ENCODE peak calls at places on chromosomes 1 and 21, in six cellular contexts. B is choroid plexus epithelial cell, Y is cardiac muscle cell, V is kidney epithelial cell, W is heart left ventricle, U is fibroblast of the aortic adventitia. G is an unnamed sample.

GRCh38 chr1:30313176-30313575 is 410.2 kb downstream of the MATN1 start:
- DNase-seq in B (no peak), Y (no peak), V (no peak), W (no peak), U (no peak), G (no peak)

GRCh38 chr1:208349679-208350330 is 105.6 kb upstream of the PLXNA2 start:
- DNase-seq in B (no peak), Y (no peak), V (no peak), W (no peak), U (no peak), G (no peak)

GRCh38 chr1:111904478-111905218 is 84.8 kb downstream of the KCND3 start:
- DNase-seq in B (no peak), Y (no peak), V (no peak), W (no peak), U (no peak), G (no peak)

GRCh38 chr1:197725044-197725443 is 50.2 kb downstream of the DENND1B start:
- DNase-seq in B (peak), Y (peak), V (no peak), W (no peak), U (peak), G (peak)

GRCh38 chr1:104699433-104699832 is 949.7 kb downstream of the AMY1C start:
- DNase-seq in B (no peak), Y (no peak), V (no peak), W (no peak), U (no peak), G (no peak)

GRCh38 chr1:17849216-17849615 is 94.1 kb downstream of the ACTL8 start:
- DNase-seq in B (peak), Y (peak), V (no peak), W (no peak), U (peak), G (no peak)

GRCh38 chr1:79323240-79324025 is 316.9 kb upstream of the ADGRL4 start:
- DNase-seq in B (peak), Y (peak), V (peak), W (no peak), U (peak), G (peak)

GRCh38 chr1:232307299-232307698 is 322.6 kb downstream of the SIPA1L2 start:
- DNase-seq in B (no peak), Y (no peak), V (no peak), W (no peak), U (no peak), G (no peak)

GRCh38 chr1:96521994-96522760 is 199.4 kb upstream of the PTBP2 start:
- DNase-seq in B (peak), Y (no peak), V (no peak), W (no peak), U (peak), G (peak)

GRCh38 chr1:101136739-101137138 is 100.1 kb upstream of the S1PR1 start:
- DNase-seq in B (peak), Y (peak), V (no peak), W (no peak), U (peak), G (peak)

GRCh38 chr1:152244576-152244975 is 20.6 kb upstream of the HRNR start:
- DNase-seq in B (no peak), Y (no peak), V (no peak), W (no peak), U (no peak), G (no peak)

GRCh38 chr1:116861137-116861536 is 48.6 kb upstream of the PTGFRN start:
- DNase-seq in B (no peak), Y (no peak), V (no peak), W (no peak), U (no peak), G (no peak)

GRCh38 chr1:178578541-178578940 is 65.6 kb downstream of the TEX35 start:
- DNase-seq in B (no peak), Y (no peak), V (no peak), W (no peak), U (no peak), G (no peak)

GRCh38 chr1:116203936-116204335 is 92.7 kb downstream of the MAB21L3 start:
- DNase-seq in B (peak), Y (no peak), V (no peak), W (no peak), U (no peak), G (no peak)

GRCh38 chr1:25744140-25744581 is 55.8 kb upstream of the SELENON start:
- DNase-seq in B (peak), Y (peak), V (no peak), W (peak), U (peak), G (peak)

GRCh38 chr1:42657981-42658879 is at the start of gene PPIH:
- DNase-seq in B (peak), Y (peak), V (peak), W (peak), U (peak), G (peak)
- TF ChIP-seq CTCF in B (peak), Y (no peak), V (peak), W (peak), U (peak), G (peak)

GRCh38 chr1:31394628-31395193 is 18.3 kb upstream of the SERINC2 start:
- DNase-seq in B (peak), Y (peak), V (peak), W (peak), U (peak), G (peak)
- H3K4me3 ChIP-seq in B (peak), Y (peak), V (peak), W (peak), U (peak), G (peak)

GRCh38 chr1:66752000-66752592 is at the start of gene DYNLT5:
- DNase-seq in B (peak), Y (peak), V (no peak), W (peak), U (peak), G (peak)
- TF ChIP-seq CTCF in B (peak), Y (peak), V (peak), W (peak), U (peak), G (peak)

GRCh38 chr21:43751955-43752591 is 24.0 kb downstream of the CSTB start:
- DNase-seq in B (no peak), Y (no peak), V (no peak), W (no peak), U (no peak), G (no peak)

GRCh38 chr21:43749686-43750262 is 26.3 kb downstream of the CSTB start:
- DNase-seq in B (no peak), Y (no peak), V (no peak), W (no peak), U (no peak), G (no peak)

GRCh38 chr21:43752758-43753438 is 23.2 kb downstream of the CSTB start:
- DNase-seq in B (peak), Y (no peak), V (no peak), W (no peak), U (no peak), G (no peak)

GRCh38 chr21:43748622-43749021 is 27.5 kb downstream of the CSTB start:
- DNase-seq in B (no peak), Y (no peak), V (no peak), W (no peak), U (no peak), G (no peak)

DNA sequence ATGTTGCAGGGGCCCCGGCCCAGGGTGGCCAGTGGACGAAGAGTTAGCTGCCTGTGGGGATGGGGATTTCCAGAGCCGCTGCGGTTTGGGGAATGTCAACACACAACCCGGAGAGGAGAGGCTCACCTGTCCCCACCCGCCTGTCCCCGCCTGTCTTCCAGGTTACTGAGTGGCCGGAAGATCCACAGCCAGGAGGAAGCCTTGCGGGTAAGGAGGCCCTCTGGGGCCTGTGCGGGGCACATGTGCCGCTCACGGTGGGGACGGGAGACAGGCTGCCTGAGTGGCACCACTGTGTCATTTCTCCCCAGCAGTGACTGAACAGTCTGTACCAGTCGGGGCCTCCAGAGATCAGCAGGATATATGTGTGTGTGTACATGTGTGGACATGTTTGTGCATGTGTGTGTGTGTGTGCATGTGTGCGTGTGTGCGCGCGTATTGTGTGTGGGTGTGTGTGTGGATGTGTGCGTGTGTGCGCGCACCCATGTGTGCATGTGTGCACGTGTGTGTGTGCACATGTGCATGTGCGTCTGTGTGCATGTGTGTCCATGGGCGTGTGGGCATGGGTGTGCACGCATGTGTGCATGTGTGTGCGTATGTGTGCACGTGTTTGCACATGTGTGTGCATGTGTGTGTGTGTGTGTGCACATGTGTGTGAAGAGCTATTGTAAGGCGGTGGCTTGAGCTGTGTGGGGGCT is 25.6 kb downstream of the CSTB start:
- DNase-seq in B (no peak), Y (no peak), V (no peak), W (no peak), U (no peak), G (no peak)
- H3K4me3 ChIP-seq in B (no peak), Y (no peak), V (no peak), W (no peak), U (no peak), G (no peak)

GRCh38 chr1:19445417-19446342 is 39.7 kb downstream of the CAPZB start:
- DNase-seq in B (peak), Y (no peak), V (no peak), W (no peak), U (peak), G (no peak)
- TF ChIP-seq CTCF in B (peak), Y (peak), V (peak), W (peak), U (peak), G (peak)

GRCh38 chr1:1435911-1436633 is 582 bp downstream of the VWA1 start:
- DNase-seq in B (no peak), Y (no peak), V (no peak), W (peak), U (no peak), G (no peak)
- H3K4me3 ChIP-seq in B (peak), Y (peak), V (peak), W (peak), U (peak), G (peak)

GRCh38 chr1:226661965-226662364 is 77.1 kb downstream of the ITPKB start:
- DNase-seq in B (peak), Y (no peak), V (no peak), W (peak), U (peak), G (no peak)
- TF ChIP-seq CTCF in B (no peak), Y (no peak), V (no peak), W (no peak), U (peak), G (no peak)

GRCh38 chr1:22953392-22954141 is 19.1 kb downstream of the LACTBL1 start:
- DNase-seq in B (no peak), Y (no peak), V (no peak), W (no peak), U (no peak), G (no peak)
- H3K4me3 ChIP-seq in B (no peak), Y (no peak), V (no peak), W (no peak), U (no peak), G (no peak)